ENCODE peak calls at places on chromosome 18, in nine cellular contexts. Z is fibroblast of mammary gland; X is thoracic aorta; Y is OCI-LY7; G is mesothelial cell of epicardium; A is T-cell; Q is right lobe of liver; F is stimulated activated CD8-positive, alpha-beta memory T cell treated with anti-CD3 and anti-CD28 coated beads, Interleukin-7, amount 100 ng/mL, for 48 hours; I is H7. K is an unnamed sample.

GRCh38 chr18:24063121-24063731 is 48.7 kb downstream of the TTC39C start:
- DNase-seq in X (no peak), I (no peak), F (no peak), G (no peak), A (no peak), Z (peak), Y (no peak), Q (no peak), K (no peak)

GRCh38 chr18:49630246-49630699 is 68.4 kb downstream of the LIPG start:
- DNase-seq in F (no peak), G (no peak), A (no peak), Q (peak), X (no peak), Y (no peak), Z (peak), I (no peak), K (no peak)

GRCh38 chr18:77093584-77093983 is 39.0 kb downstream of the MBP start:
- DNase-seq in I (no peak), Z (no peak), X (no peak), Y (no peak), A (no peak), Q (no peak), G (no peak), F (no peak), K (no peak)

GRCh38 chr18:25787281-25787680 is 303.1 kb downstream of the SS18 start:
- DNase-seq in G (no peak), Q (no peak), A (no peak), F (no peak), Z (no peak), Y (no peak), X (no peak), I (no peak), K (no peak)

GRCh38 chr18:59672125-59672769 is 25.0 kb downstream of the CCBE1 start:
- DNase-seq in Z (peak), G (no peak), Y (no peak), Q (no peak), A (no peak), F (no peak), X (no peak), I (no peak), K (no peak)

GRCh38 chr18:62187543-62188378 is 706 bp downstream of the RELCH start:
- DNase-seq in F (no peak), G (no peak), X (no peak), Q (peak), Z (peak), A (no peak), Y (peak), I (peak), K (no peak)

GRCh38 chr18:37182340-37183135 is 353.6 kb downstream of the KIAA1328 start:
- DNase-seq in Q (no peak), Z (no peak), A (no peak), Y (no peak), X (no peak), F (no peak), G (no peak), I (no peak), K (no peak)

GRCh38 chr18:68034293-68034692 is 517.8 kb upstream of the DSEL start:
- DNase-seq in I (no peak), Q (no peak), F (no peak), Z (peak), X (no peak), Y (no peak), A (no peak), G (no peak), K (peak)

GRCh38 chr18:55076643-55077218 is 117.5 kb upstream of the CCDC68 start:
- DNase-seq in A (no peak), Y (no peak), G (no peak), X (no peak), Q (no peak), I (no peak), F (no peak), Z (no peak), K (no peak)

GRCh38 chr18:8188196-8188595 is 421.0 kb upstream of the RAB12 start:
- DNase-seq in F (no peak), X (no peak), I (no peak), Z (peak), A (no peak), G (no peak), Q (no peak), Y (no peak), K (no peak)

GRCh38 chr18:62944454-62944853 is 229.1 kb downstream of the PHLPP1 start:
- DNase-seq in I (peak), Z (peak), A (no peak), G (no peak), Y (no peak), X (no peak), F (no peak), Q (no peak), K (no peak)

GRCh38 chr18:44342167-44342566 is 338.5 kb upstream of the SETBP1 start:
- DNase-seq in Q (no peak), G (no peak), X (no peak), Z (peak), A (no peak), I (no peak), F (no peak), Y (no peak), K (no peak)

GRCh38 chr18:72942766-72943165 is 75.0 kb upstream of the NETO1 start:
- DNase-seq in Z (no peak), I (no peak), G (no peak), Q (no peak), X (no peak), F (no peak), A (no peak), Y (no peak), K (no peak)

GRCh38 chr18:28095041-28095440 is 81.9 kb downstream of the CDH2 start:
- DNase-seq in Z (peak), Q (no peak), G (no peak), F (no peak), I (no peak), Y (no peak), A (no peak), X (no peak), K (no peak)

GRCh38 chr18:11307716-11308115 is 158.3 kb upstream of the PIEZO2 start:
- DNase-seq in I (no peak), A (no peak), Y (no peak), Z (no peak), F (no peak), X (no peak), Q (no peak), G (no peak), K (no peak)

GRCh38 chr18:77635441-77635840 is 385.8 kb downstream of the GALR1 start:
- DNase-seq in G (no peak), Y (no peak), A (no peak), F (no peak), X (no peak), I (no peak), Q (no peak), Z (peak), K (no peak)

GRCh38 chr18:12376034-12376717 is 851 bp downstream of the AFG3L2 start:
- DNase-seq in F (no peak), Q (no peak), A (no peak), Y (peak), G (no peak), I (peak), X (no peak), Z (peak), K (no peak)

GRCh38 chr18:64037812-64038414 is 68.0 kb downstream of the SERPINB8 start:
- DNase-seq in F (no peak), Y (peak), Z (peak), X (no peak), Q (no peak), A (no peak), G (no peak), I (peak), K (peak)

GRCh38 chr18:31243740-31244512 is 74.0 kb upstream of the DSG1 start:
- DNase-seq in Q (no peak), A (no peak), Y (no peak), Z (no peak), G (no peak), I (no peak), F (no peak), X (no peak), K (no peak)

GRCh38 chr18:79567481-79568147 is 112.0 kb upstream of the CTDP1 start:
- DNase-seq in I (peak), F (no peak), G (peak), Z (peak), X (peak), Y (no peak), Q (no peak), A (no peak), K (peak)

GRCh38 chr18:73381361-73382031 is 513.7 kb upstream of the NETO1 start:
- DNase-seq in Y (no peak), A (no peak), Z (peak), I (no peak), X (no peak), F (no peak), Q (no peak), G (no peak), K (no peak)

GRCh38 chr18:28108801-28109200 is 68.1 kb downstream of the CDH2 start:
- DNase-seq in G (no peak), F (no peak), A (no peak), Y (peak), I (no peak), X (no peak), Q (no peak), Z (peak), K (no peak)

GRCh38 chr18:21843340-21843739 is 102.7 kb downstream of the MIB1 start:
- DNase-seq in A (no peak), F (no peak), Y (no peak), Q (no peak), I (no peak), X (no peak), Z (no peak), G (no peak), K (no peak)

GRCh38 chr18:3041857-3042256 is 28.9 kb upstream of the LPIN2 start:
- DNase-seq in I (no peak), G (no peak), Q (no peak), F (no peak), X (no peak), Y (no peak), A (no peak), Z (no peak), K (no peak)

GRCh38 chr18:24016643-24017042 is 2.1 kb downstream of the TTC39C start:
- DNase-seq in X (no peak), Z (peak), Q (no peak), F (no peak), A (no peak), G (no peak), I (peak), Y (no peak), K (no peak)

GRCh38 chr18:9333441-9334350 is 877 bp upstream of the TWSG1 start:
- DNase-seq in Y (no peak), G (no peak), F (no peak), I (peak), Q (peak), A (peak), Z (no peak), X (no peak), K (no peak)

GRCh38 chr18:9428301-9428706 is 47.0 kb upstream of the RALBP1 start:
- DNase-seq in G (no peak), X (no peak), Z (no peak), F (no peak), I (no peak), Q (no peak), Y (no peak), A (no peak), K (no peak)

GRCh38 chr18:21851327-21851961 is 110.9 kb downstream of the MIB1 start:
- DNase-seq in F (no peak), G (no peak), Z (peak), X (no peak), I (peak), Q (no peak), Y (peak), A (no peak), K (no peak)

GRCh38 chr18:72867721-72868665 is at the start of gene NETO1:
- DNase-seq in G (no peak), Y (no peak), Q (no peak), I (peak), Z (no peak), F (no peak), A (no peak), X (no peak), K (no peak)

GRCh38 chr18:37282386-37283037 is 283.1 kb downstream of the CELF4 start:
- DNase-seq in Q (no peak), A (no peak), F (no peak), Z (no peak), Y (no peak), G (no peak), I (peak), X (no peak), K (no peak)

GRCh38 chr18:79486356-79487197 is 90.8 kb downstream of the NFATC1 start:
- DNase-seq in Y (no peak), F (no peak), I (peak), X (no peak), G (no peak), A (no peak), Q (peak), Z (no peak), K (no peak)

GRCh38 chr18:7577706-7578105 is 10.6 kb downstream of the PTPRM start:
- DNase-seq in F (no peak), A (no peak), Z (no peak), G (no peak), Q (no peak), X (no peak), Y (no peak), I (peak), K (no peak)

GRCh38 chr18:3447035-3447894 is 2.7 kb upstream of the TGIF1 start:
- DNase-seq in G (no peak), A (peak), X (no peak), Z (peak), Y (no peak), I (peak), Q (peak), F (no peak), K (no peak)

GRCh38 chr18:70384181-70384790 is 95.4 kb downstream of the SOCS6 start:
- DNase-seq in Z (peak), G (no peak), Q (no peak), X (no peak), F (no peak), Y (no peak), I (peak), A (no peak), K (peak)

GRCh38 chr18:44325903-44326650 is 354.6 kb upstream of the SETBP1 start:
- DNase-seq in Z (peak), X (no peak), F (no peak), I (peak), Q (no peak), Y (peak), G (peak), A (no peak), K (peak)

GRCh38 chr18:31901063-31901462 is 41.9 kb downstream of the TRAPPC8 start:
- DNase-seq in I (no peak), G (no peak), Q (no peak), X (no peak), Y (no peak), Z (peak), A (no peak), F (no peak), K (no peak)

GRCh38 chr18:45254683-45255082 is 360.6 kb upstream of the SLC14A2 start:
- DNase-seq in I (no peak), F (no peak), G (no peak), A (no peak), Y (no peak), Q (no peak), X (no peak), Z (peak), K (peak)

GRCh38 chr18:54100920-54101319 is 123.5 kb downstream of the MBD2 start:
- DNase-seq in G (no peak), A (no peak), Z (peak), I (no peak), Y (no peak), F (no peak), Q (no peak), X (no peak), K (no peak)

GRCh38 chr18:79173742-79174141 is 104.5 kb downstream of the ATP9B start:
- DNase-seq in A (no peak), Y (peak), X (no peak), I (no peak), F (no peak), G (no peak), Z (no peak), Q (no peak), K (no peak)

GRCh38 chr18:56903686-56904085 is 243.2 kb upstream of the BOD1L2 start:
- DNase-seq in Q (no peak), X (no peak), I (no peak), Y (no peak), A (no peak), Z (no peak), G (no peak), F (no peak), K (no peak)

K was measured in HFF-Myc.